ENCODE peak calls at places on chromosomes 4 and X, in six cellular contexts. D, A, F, E, R and I are unnamed samples.

GRCh38 chr4:128357286-128357685 is 69.7 kb upstream of the PGRMC2 start:
- DNase-seq in R (no peak), E (no peak), D (peak), F (no peak), A (no peak), I (no peak)

GRCh38 chr4:138310991-138311390 is 68.8 kb upstream of the SLC7A11 start:
- DNase-seq in F (no peak), A (no peak), D (peak), E (peak), R (peak), I (no peak)

GRCh38 chrX:7252013-7252610 is 104.2 kb upstream of the PUDP start:
- DNase-seq in E (peak), D (no peak), F (no peak), R (no peak), A (no peak), I (no peak)

GRCh38 chrX:152810403-152810802 is 20.2 kb downstream of the CETN2 start:
- DNase-seq in E (no peak), D (peak), F (no peak), A (no peak), R (no peak), I (no peak)

GRCh38 chr4:166538491-166539005 is 665.5 kb downstream of the TLL1 start:
- DNase-seq in R (no peak), D (no peak), E (no peak), F (no peak), A (no peak), I (no peak)

GRCh38 chr4:16779028-16779675 is 119.3 kb downstream of the LDB2 start:
- DNase-seq in E (no peak), A (no peak), F (no peak), R (peak), D (peak), I (no peak)

GRCh38 chr4:182600836-182601235 is 316.4 kb downstream of the DCTD start:
- DNase-seq in R (no peak), F (no peak), D (no peak), A (no peak), E (no peak), I (no peak)

GRCh38 chr4:152408514-152409327 is 127.2 kb downstream of the FBXW7 start:
- DNase-seq in A (peak), F (peak), E (peak), D (peak), R (peak), I (peak)

GRCh38 chr4:185039508-185040273 is 21.4 kb downstream of the HELT start:
- DNase-seq in A (peak), D (peak), F (no peak), R (peak), E (peak), I (peak)

GRCh38 chr4:30840571-30840970 is 120.4 kb downstream of the PCDH7 start:
- DNase-seq in A (no peak), E (no peak), F (no peak), D (no peak), R (peak), I (no peak)

GRCh38 chr4:19803406-19803805 is 448.3 kb upstream of the SLIT2 start:
- DNase-seq in E (no peak), A (no peak), D (peak), F (no peak), R (peak), I (no peak)

GRCh38 chr4:110492522-110492921 is 16.6 kb downstream of the ENPEP start:
- DNase-seq in F (no peak), R (no peak), D (no peak), E (no peak), A (no peak), I (no peak)

GRCh38 chr4:79682801-79683217 is 274.8 kb upstream of the GK2 start:
- DNase-seq in F (no peak), A (no peak), R (peak), E (no peak), D (no peak), I (no peak)

GRCh38 chr4:14241574-14241973 is 614.0 kb upstream of the BOD1L1 start:
- DNase-seq in R (no peak), A (no peak), E (no peak), D (no peak), F (no peak), I (no peak)

GRCh38 chrX:78322863-78323262 is 4.5 kb downstream of the CYSLTR1 start:
- DNase-seq in E (no peak), A (no peak), D (no peak), F (no peak), R (no peak), I (no peak)

GRCh38 chrX:107894038-107894437 is 68.4 kb downstream of the MID2 start:
- DNase-seq in E (peak), D (peak), A (peak), F (peak), R (peak), I (peak)

GRCh38 chrX:108795240-108795639 is 58.9 kb upstream of the IRS4 start:
- DNase-seq in A (no peak), R (no peak), F (no peak), D (no peak), E (no peak), I (no peak)

GRCh38 chr4:153532227-153532626 is 66.1 kb downstream of the TMEM131L start:
- DNase-seq in E (no peak), R (no peak), F (no peak), D (no peak), A (no peak), I (no peak)

GRCh38 chr4:180664766-180665368 is 1578.3 kb upstream of the TENM3 start:
- DNase-seq in A (peak), F (peak), E (peak), R (peak), D (peak), I (peak)

GRCh38 chrX:113973706-113974105 is 610.2 kb upstream of the HTR2C start:
- DNase-seq in R (no peak), A (no peak), E (no peak), F (no peak), D (no peak), I (no peak)
- H2AFZ ChIP-seq in R (no peak), A (no peak), E (no peak), F (no peak), D (no peak), I (no peak)

GRCh38 chrX:97030463-97030862 is 146.8 kb downstream of the RPA4 start:
- DNase-seq in D (no peak), E (no peak), R (no peak), F (no peak), A (no peak), I (no peak)
- H2AFZ ChIP-seq in D (no peak), E (no peak), R (no peak), F (no peak), A (no peak), I (no peak)

GRCh38 chr4:107743532-107743931 is 23.5 kb upstream of the PAPSS1 start:
- DNase-seq in A (no peak), D (no peak), R (peak), E (no peak), F (no peak), I (no peak)

GRCh38 chr4:107744532-107744931 is 24.5 kb upstream of the PAPSS1 start:
- DNase-seq in D (no peak), E (no peak), R (no peak), F (no peak), A (no peak), I (no peak)

GRCh38 chr4:107742791-107743190 is 22.8 kb upstream of the PAPSS1 start:
- DNase-seq in F (no peak), A (no peak), R (no peak), E (no peak), D (no peak), I (no peak)

GRCh38 chr4:107751670-107752069 is 31.6 kb upstream of the PAPSS1 start:
- DNase-seq in A (no peak), D (no peak), E (no peak), R (peak), F (no peak), I (no peak)

DNA sequence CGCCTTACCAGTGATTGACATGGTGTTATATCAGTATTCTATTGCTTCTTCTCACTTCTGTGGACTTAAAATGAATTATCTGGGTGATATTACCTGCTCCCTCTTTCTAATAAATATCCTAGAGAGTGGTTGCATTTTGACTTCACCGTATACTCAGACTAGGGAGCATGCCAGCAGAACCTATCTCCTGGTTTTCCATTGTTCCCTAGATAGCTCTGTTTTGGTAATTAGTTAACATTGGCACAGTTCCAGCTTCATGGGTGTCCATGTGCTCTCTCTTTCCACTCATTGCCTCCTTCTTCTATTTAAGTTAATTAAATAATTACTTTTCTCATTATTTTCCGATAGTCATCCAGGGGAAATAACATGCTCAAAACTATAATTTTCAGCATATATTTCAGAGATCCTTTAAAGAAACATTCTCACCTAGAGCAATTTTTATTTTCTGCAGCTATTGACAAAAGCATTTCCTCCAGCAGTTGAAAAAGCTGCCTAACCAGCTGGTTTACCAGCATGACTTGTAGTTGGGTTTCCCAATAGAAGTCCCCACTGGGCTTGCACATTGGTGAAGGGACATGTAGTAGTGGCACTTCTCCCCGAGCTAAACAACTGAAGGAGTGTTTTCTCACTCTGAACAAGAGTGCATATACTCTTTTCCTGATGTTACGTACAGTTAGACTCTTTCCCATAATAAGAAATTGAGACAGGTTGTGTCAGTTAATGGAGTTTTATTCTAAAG is 27.9 kb upstream of the PAPSS1 start:
- DNase-seq in A (no peak), D (no peak), E (no peak), F (no peak), R (no peak), I (no peak)
- H2AFZ ChIP-seq in A (no peak), D (no peak), E (no peak), F (no peak), R (no peak), I (no peak)

GRCh38 chrX:124216396-124217124 is 115.9 kb upstream of the TEX13D start:
- DNase-seq in R (no peak), D (no peak), A (no peak), F (no peak), E (no peak), I (no peak)
- H2AFZ ChIP-seq in R (no peak), D (no peak), A (no peak), F (peak), E (no peak), I (no peak)

DNA sequence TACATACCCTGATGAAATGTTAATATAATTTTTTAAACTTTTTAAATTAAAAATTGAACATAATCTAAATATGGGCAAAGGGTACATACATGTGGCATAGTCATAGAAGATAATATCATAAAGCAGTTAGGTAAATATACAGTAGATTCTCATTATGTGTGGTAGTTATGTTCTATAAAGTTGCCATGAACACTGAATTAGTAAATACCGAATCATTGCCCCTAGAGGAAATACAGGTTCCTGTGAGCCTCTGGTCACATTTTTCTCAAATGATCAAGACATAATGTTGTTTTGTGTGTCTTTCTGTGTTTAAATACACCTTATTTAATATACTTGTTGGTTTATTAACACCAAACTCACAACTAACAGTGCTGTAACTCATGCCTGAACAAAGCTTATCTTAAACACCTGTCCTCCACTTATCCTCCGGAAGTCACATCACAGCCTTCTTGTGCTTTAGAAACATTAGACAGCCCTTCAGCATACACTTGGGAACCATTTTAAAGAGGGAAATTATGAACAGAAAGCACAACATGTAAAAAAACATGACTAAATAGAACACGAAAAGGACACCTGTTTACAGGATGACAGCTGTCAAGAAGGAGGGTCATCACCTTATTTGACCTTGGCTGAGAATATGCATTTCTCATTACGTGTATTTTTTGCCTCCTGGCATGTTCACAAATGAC is 169.4 kb upstream of the NAP1L5 start:
- DNase-seq in A (no peak), D (peak), F (no peak), R (peak), E (no peak), I (no peak)
- H2AFZ ChIP-seq in A (no peak), D (no peak), F (no peak), R (no peak), E (no peak), I (no peak)

GRCh38 chr4:75514949-75515612 is 808 bp downstream of the THAP6 start:
- DNase-seq in D (peak), R (no peak), F (no peak), E (no peak), A (no peak), I (no peak)
- H2AFZ ChIP-seq in D (peak), R (peak), F (peak), E (peak), A (peak), I (peak)

GRCh38 chr4:144646523-144647094 is 653 bp downstream of the HHIP start:
- DNase-seq in E (no peak), A (no peak), D (peak), F (no peak), R (no peak), I (peak)
- H2AFZ ChIP-seq in E (no peak), A (no peak), D (peak), F (peak), R (peak), I (peak)

GRCh38 chr4:147511005-147511660 is 30.2 kb downstream of the EDNRA start:
- DNase-seq in E (no peak), D (peak), R (no peak), F (no peak), A (no peak), I (no peak)
- H2AFZ ChIP-seq in E (no peak), D (peak), R (no peak), F (no peak), A (no peak), I (no peak)

GRCh38 chr4:100287569-100287968 is 97.3 kb upstream of the DDIT4L start:
- DNase-seq in R (no peak), D (no peak), F (no peak), E (no peak), A (no peak), I (no peak)

GRCh38 chr4:100289530-100289888 is 99.2 kb upstream of the DDIT4L start:
- DNase-seq in R (no peak), F (no peak), E (no peak), D (peak), A (no peak), I (no peak)

GRCh38 chr4:100288167-100288566 is 97.9 kb upstream of the DDIT4L start:
- DNase-seq in F (no peak), R (peak), A (no peak), E (no peak), D (peak), I (no peak)

GRCh38 chr4:100289980-100290379 is 99.7 kb upstream of the DDIT4L start:
- DNase-seq in D (peak), F (no peak), A (no peak), R (no peak), E (no peak), I (no peak)

DNA sequence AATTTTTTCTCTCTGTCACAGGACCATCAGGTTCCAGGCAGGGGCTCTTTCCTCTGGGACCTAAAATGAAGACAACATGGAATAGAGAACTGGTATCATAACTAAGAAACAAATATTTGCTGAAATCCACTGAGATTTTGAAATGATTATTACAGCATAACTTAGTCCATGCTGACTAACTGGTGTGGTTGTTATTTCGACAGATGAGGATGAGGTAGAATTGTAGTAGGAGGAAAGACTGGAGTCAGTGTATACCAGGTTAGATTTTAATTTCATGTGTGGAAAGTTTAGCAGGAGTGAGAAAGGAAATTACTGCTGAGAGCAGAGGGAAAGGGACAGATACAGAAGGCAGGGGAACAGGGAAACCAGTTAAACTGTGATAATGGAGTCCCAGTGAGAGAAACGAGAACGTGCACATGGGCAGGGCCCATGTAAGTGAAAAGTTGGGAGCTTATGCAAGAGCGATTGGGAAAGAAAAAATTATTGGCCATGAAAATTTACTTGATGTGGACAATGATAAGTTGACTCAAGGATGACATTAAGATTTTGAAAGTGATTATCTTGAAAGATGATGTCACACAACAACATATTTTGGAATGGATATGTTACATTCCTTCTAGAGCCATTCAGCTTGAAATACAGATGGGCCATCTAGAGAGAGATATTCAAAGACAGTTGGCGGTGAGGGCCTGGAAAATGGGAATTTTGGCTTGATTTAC is 98.7 kb upstream of the DDIT4L start:
- DNase-seq in A (no peak), R (peak), E (no peak), F (no peak), D (peak), I (no peak)
- H2AFZ ChIP-seq in A (no peak), R (no peak), E (peak), F (no peak), D (peak), I (no peak)